ENCODE peak calls at places on chromosomes 2 and 18, in four cellular contexts. W is endothelial cell of umbilical vein, A is H1, Y is suprapubic skin. V is an unnamed sample.

GRCh38 chr2:10497797-10498251 is 49.7 kb upstream of the ODC1 start:
- DNase-seq in W (peak), A (no peak), Y (peak), V (no peak)

GRCh38 chr18:68428026-68428425 is 286.9 kb downstream of the TMX3 start:
- DNase-seq in W (peak), A (no peak), Y (no peak), V (no peak)

GRCh38 chr18:70384181-70384790 is 95.4 kb downstream of the SOCS6 start:
- DNase-seq in W (no peak), A (no peak), Y (no peak), V (no peak)

GRCh38 chr2:119659601-119660342 is 19.2 kb upstream of the TMEM177 start:
- DNase-seq in W (peak), A (no peak), Y (no peak), V (no peak)

GRCh38 chr2:121239969-121240368 is 45.0 kb downstream of the TFCP2L1 start:
- DNase-seq in W (no peak), A (no peak), Y (no peak), V (no peak)

GRCh38 chr2:54984476-54984875 is 65.8 kb downstream of the RTN4 start:
- DNase-seq in W (no peak), A (no peak), Y (no peak), V (no peak)

GRCh38 chr2:173972636-173973035 is 7.5 kb upstream of the SP3 start:
- DNase-seq in W (no peak), A (no peak), Y (no peak), V (peak)

GRCh38 chr2:44715671-44716077 is 225.8 kb upstream of the SIX3 start:
- DNase-seq in W (peak), A (peak), Y (no peak), V (no peak)

GRCh38 chr2:134433934-134434333 is 180.1 kb downstream of the MGAT5 start:
- DNase-seq in W (no peak), A (no peak), Y (no peak), V (no peak)

GRCh38 chr2:120367649-120368048 is 21.7 kb downstream of the INHBB start:
- DNase-seq in W (peak), A (no peak), Y (no peak), V (no peak)

GRCh38 chr2:95025406-95026319 is at the start of gene MAL:
- DNase-seq in W (no peak), A (no peak), Y (no peak), V (no peak)

GRCh38 chr2:176455865-176456291 is 186.6 kb downstream of the MTX2 start:
- DNase-seq in W (peak), A (no peak), Y (peak), V (peak)

GRCh38 chr2:182716665-182716990 is 571 bp downstream of the DNAJC10 start:
- DNase-seq in W (no peak), A (no peak), Y (no peak), V (no peak)

GRCh38 chr2:154713605-154714004 is 15.1 kb downstream of the KCNJ3 start:
- DNase-seq in W (no peak), A (no peak), Y (no peak), V (no peak)

GRCh38 chr2:120568089-120568974 is 167.3 kb upstream of the GLI2 start:
- DNase-seq in W (no peak), A (no peak), Y (no peak), V (no peak)

GRCh38 chr2:183078163-183078466 is 432 bp upstream of the DUSP19 start:
- DNase-seq in W (no peak), A (no peak), Y (no peak), V (no peak)

GRCh38 chr2:158100411-158100810 is 1.3 kb upstream of the UPP2 start:
- DNase-seq in W (no peak), A (no peak), Y (no peak), V (no peak)

GRCh38 chr2:11778923-11779757 is 32.7 kb downstream of the LPIN1 start:
- DNase-seq in W (peak), A (peak), Y (peak), V (peak)

GRCh38 chr2:185738679-185739472 is at the start of gene FSIP2:
- DNase-seq in W (peak), A (peak), Y (no peak), V (no peak)

GRCh38 chr2:46871976-46872381 is 43.6 kb downstream of the MCFD2 start:
- DNase-seq in W (no peak), A (no peak), Y (no peak), V (no peak)

GRCh38 chr2:69667805-69668382 is 24.4 kb upstream of the AAK1 start:
- DNase-seq in W (peak), A (no peak), Y (no peak), V (no peak)

GRCh38 chr2:187549193-187549592 is 5.0 kb downstream of the TFPI start:
- DNase-seq in W (peak), A (no peak), Y (no peak), V (no peak)

GRCh38 chr2:234165421-234165820 is 114.9 kb downstream of the SPP2 start:
- DNase-seq in W (no peak), A (no peak), Y (no peak), V (no peak)

GRCh38 chr2:42879913-42880737 is 87.7 kb upstream of the HAAO start:
- DNase-seq in W (peak), A (no peak), Y (peak), V (no peak)

GRCh38 chr2:20674974-20675679 is 8.2 kb downstream of the GDF7 start:
- DNase-seq in W (peak), A (no peak), Y (no peak), V (no peak)

GRCh38 chr18:10030816-10031541 is 117.2 kb downstream of the VAPA start:
- DNase-seq in W (no peak), A (no peak), Y (no peak), V (no peak)

GRCh38 chr2:73823916-73824523 is 4.7 kb upstream of the STAMBP start:
- DNase-seq in W (peak), A (no peak), Y (no peak), V (no peak)

GRCh38 chr2:10591207-10591606 is 98.6 kb downstream of the NOL10 start:
- DNase-seq in W (no peak), A (no peak), Y (no peak), V (no peak)

GRCh38 chr18:72828601-72829000 is 39.2 kb downstream of the NETO1 start:
- DNase-seq in W (no peak), A (no peak), Y (no peak), V (no peak)

GRCh38 chr18:12254137-12254819 is at the start of gene CIDEA:
- DNase-seq in W (no peak), A (no peak), Y (no peak), V (no peak)

DNA sequence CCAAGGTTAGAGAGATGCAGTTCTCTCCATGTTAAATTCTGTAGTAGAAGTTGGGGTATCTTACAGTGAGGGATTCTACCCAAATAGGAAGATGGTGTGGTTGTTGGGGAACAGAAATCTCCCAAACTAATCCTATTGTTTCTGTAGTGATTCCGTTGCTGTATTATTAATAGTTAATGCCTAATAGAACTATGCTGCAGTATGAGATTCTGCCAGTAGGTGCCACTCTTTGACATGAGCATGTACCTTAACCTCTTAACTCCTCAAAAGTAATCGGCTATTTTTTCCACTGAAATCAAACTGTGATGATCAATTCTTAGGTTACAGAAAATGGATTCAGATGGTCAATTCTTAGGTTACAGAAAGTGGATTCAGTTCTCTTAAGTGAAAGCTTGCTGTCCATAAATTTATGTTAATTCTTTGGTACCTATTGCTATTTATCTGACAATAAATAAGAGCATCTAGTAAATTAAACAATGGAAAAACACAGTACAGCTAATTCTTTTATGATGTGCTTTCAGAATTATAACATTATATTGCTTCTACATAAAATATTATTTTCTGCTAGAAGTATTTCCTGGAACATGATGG is 97.9 kb upstream of the DLX2 start:
- DNase-seq in W (peak), A (no peak), Y (no peak), V (no peak)
- TF ChIP-seq CTCF in W (peak), A (peak), Y (peak), V (no peak)

GRCh38 chr2:238853218-238853617 is 5.3 kb downstream of the TWIST2 start:
- DNase-seq in W (no peak), A (no peak), Y (no peak), V (no peak)

GRCh38 chr2:238853724-238854123 is 5.8 kb downstream of the TWIST2 start:
- DNase-seq in W (no peak), A (no peak), Y (no peak), V (no peak)

GRCh38 chr2:238851026-238851425 is 3.1 kb downstream of the TWIST2 start:
- DNase-seq in W (no peak), A (no peak), Y (no peak), V (no peak)

GRCh38 chr2:238851751-238852150 is 3.9 kb downstream of the TWIST2 start:
- DNase-seq in W (no peak), A (no peak), Y (no peak), V (no peak)

GRCh38 chr2:238852186-238852869 is 4.4 kb downstream of the TWIST2 start:
- DNase-seq in W (no peak), A (no peak), Y (no peak), V (no peak)
- TF ChIP-seq POLR2AphosphoS5 in W (no peak), A (no peak), Y (peak), V (peak)

GRCh38 chr18:76565238-76566173 is 70.5 kb upstream of the ZNF516 start:
- DNase-seq in W (peak), A (peak), Y (peak), V (peak)
- TF ChIP-seq CTCF in W (no peak), A (no peak), Y (no peak), V (no peak)

DNA sequence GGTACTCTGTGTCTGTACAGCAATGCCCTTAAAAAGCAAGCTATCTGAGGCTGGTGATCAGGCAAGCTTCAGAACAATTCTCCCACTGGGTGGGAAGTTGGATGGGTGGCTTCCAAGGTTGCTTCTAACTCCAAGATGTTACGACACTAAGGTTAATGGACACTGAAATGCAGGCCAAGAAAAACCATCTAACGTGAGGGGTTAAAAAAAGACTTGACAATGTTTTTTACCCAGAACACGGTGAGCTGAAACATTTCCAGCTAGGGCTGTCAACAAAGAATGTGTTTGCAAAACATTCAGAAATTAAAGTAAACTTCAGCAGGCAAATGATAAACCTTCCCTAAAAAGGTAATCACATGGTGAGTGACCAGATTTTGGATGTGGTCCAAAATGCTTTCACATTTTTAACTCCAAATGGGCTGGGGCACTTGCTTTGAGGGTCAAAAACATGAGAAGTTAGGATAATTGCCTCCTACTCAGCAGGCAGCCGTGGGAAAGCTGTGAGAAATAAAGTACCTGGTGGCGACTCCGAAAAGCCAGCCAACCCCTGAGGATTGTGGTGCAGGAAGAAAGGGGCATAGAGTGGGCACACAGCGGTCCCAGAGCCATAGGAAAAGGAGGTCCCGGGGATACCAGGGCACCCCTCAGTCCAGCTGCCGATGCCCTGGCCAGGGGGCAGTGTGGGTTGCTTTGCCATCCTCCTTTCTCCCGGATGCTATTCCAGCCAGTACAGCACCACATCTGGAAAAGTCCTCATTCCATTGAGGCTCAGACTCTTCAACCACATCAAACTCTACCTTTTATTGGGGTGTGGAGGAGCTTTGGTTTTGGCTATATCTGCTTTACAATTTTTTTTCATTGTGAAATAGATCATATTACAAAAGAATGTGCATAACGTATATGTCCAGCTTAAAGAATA is 90.0 kb upstream of the ATL2 start:
- DNase-seq in W (no peak), A (no peak), Y (no peak), V (no peak)
- TF ChIP-seq POLR2AphosphoS5 in W (no peak), A (no peak), Y (no peak), V (no peak)